ENCODE peak calls at places on chromosomes 16 and 17, in nine cellular contexts. One of them, this sample, is unnamed.

GRCh38 chr16:48911700-48912099 is 301.7 kb upstream of the N4BP1 start:
- DNase-seq in AG08396: peak; percentile 59
- DNase-seq in HS-27A: no peak
- DNase-seq in NCI-H187 treated with DMSO at 0.1 percent for 48 hours: no peak
- DNase-seq in lower lobe of right lung: no peak
- DNase-seq in stomach: no peak
- DNase-seq in NCI-H1436 treated with DMSO at 0.1 percent for 48 hours: no peak
- DNase-seq in anterior cingulate cortex: no peak
- DNase-seq in AG20443: peak; percentile 18
- DNase-seq in this sample: peak; percentile 18

GRCh38 chr17:82468692-82469091 is 10.2 kb downstream of the NARF start:
- DNase-seq in HS-27A: no peak
- DNase-seq in NCI-H1436 treated with DMSO at 0.1 percent for 48 hours: no peak
- DNase-seq in stomach: no peak
- DNase-seq in anterior cingulate cortex: no peak
- DNase-seq in AG20443: no peak
- DNase-seq in AG08396: no peak
- DNase-seq in NCI-H187 treated with DMSO at 0.1 percent for 48 hours: no peak
- DNase-seq in lower lobe of right lung: no peak
- DNase-seq in this sample: no peak

GRCh38 chr17:67606896-67607604 is 110.7 kb upstream of the NOL11 start:
- DNase-seq in lower lobe of right lung: no peak
- DNase-seq in NCI-H1436 treated with DMSO at 0.1 percent for 48 hours: no peak
- DNase-seq in AG20443: no peak
- DNase-seq in NCI-H187 treated with DMSO at 0.1 percent for 48 hours: no peak
- DNase-seq in stomach: peak; percentile 69
- DNase-seq in anterior cingulate cortex: no peak
- DNase-seq in AG08396: no peak
- DNase-seq in HS-27A: no peak
- DNase-seq in this sample: no peak

GRCh38 chr16:67150058-67150832 is 553 bp downstream of the B3GNT9 start:
- DNase-seq in HS-27A: no peak
- DNase-seq in AG08396: peak; percentile 82
- DNase-seq in NCI-H1436 treated with DMSO at 0.1 percent for 48 hours: no peak
- DNase-seq in stomach: no peak
- DNase-seq in lower lobe of right lung: peak; percentile 63
- DNase-seq in AG20443: peak; percentile 86
- DNase-seq in anterior cingulate cortex: no peak
- DNase-seq in NCI-H187 treated with DMSO at 0.1 percent for 48 hours: no peak
- DNase-seq in this sample: no peak

GRCh38 chr17:69773081-69773480 is 301.9 kb upstream of the KCNJ16 start:
- DNase-seq in AG20443: no peak
- DNase-seq in stomach: no peak
- DNase-seq in lower lobe of right lung: no peak
- DNase-seq in NCI-H187 treated with DMSO at 0.1 percent for 48 hours: peak; percentile 7
- DNase-seq in NCI-H1436 treated with DMSO at 0.1 percent for 48 hours: no peak
- DNase-seq in anterior cingulate cortex: no peak
- DNase-seq in AG08396: no peak
- DNase-seq in HS-27A: no peak
- DNase-seq in this sample: peak; percentile 70

GRCh38 chr16:87715231-87715630 is 50.6 kb downstream of the KLHDC4 start:
- DNase-seq in AG08396: no peak
- DNase-seq in lower lobe of right lung: no peak
- DNase-seq in stomach: no peak
- DNase-seq in AG20443: no peak
- DNase-seq in NCI-H1436 treated with DMSO at 0.1 percent for 48 hours: no peak
- DNase-seq in anterior cingulate cortex: no peak
- DNase-seq in NCI-H187 treated with DMSO at 0.1 percent for 48 hours: no peak
- DNase-seq in HS-27A: no peak
- DNase-seq in this sample: no peak

GRCh38 chr17:79976451-79976850 is 59.2 kb downstream of the TBC1D16 start:
- DNase-seq in NCI-H1436 treated with DMSO at 0.1 percent for 48 hours: no peak
- DNase-seq in AG08396: no peak
- DNase-seq in stomach: no peak
- DNase-seq in anterior cingulate cortex: no peak
- DNase-seq in NCI-H187 treated with DMSO at 0.1 percent for 48 hours: no peak
- DNase-seq in AG20443: no peak
- DNase-seq in HS-27A: no peak
- DNase-seq in lower lobe of right lung: peak; percentile 24
- DNase-seq in this sample: no peak

GRCh38 chr16:22813946-22814325 is at the start of gene HS3ST2:
- DNase-seq in AG20443: peak; percentile 76
- DNase-seq in stomach: no peak
- DNase-seq in HS-27A: no peak
- DNase-seq in AG08396: peak; percentile 69
- DNase-seq in anterior cingulate cortex: peak; percentile 13
- DNase-seq in NCI-H1436 treated with DMSO at 0.1 percent for 48 hours: no peak
- DNase-seq in NCI-H187 treated with DMSO at 0.1 percent for 48 hours: no peak
- DNase-seq in lower lobe of right lung: peak; percentile 50
- DNase-seq in this sample: peak; percentile 11

GRCh38 chr17:57916925-57917858 is 38.0 kb downstream of the CUEDC1 start:
- DNase-seq in NCI-H1436 treated with DMSO at 0.1 percent for 48 hours: no peak
- DNase-seq in AG20443: no peak
- DNase-seq in HS-27A: no peak
- DNase-seq in AG08396: no peak
- DNase-seq in lower lobe of right lung: peak; percentile 71
- DNase-seq in anterior cingulate cortex: peak; percentile 18
- DNase-seq in NCI-H187 treated with DMSO at 0.1 percent for 48 hours: peak; percentile 86
- DNase-seq in stomach: no peak
- DNase-seq in this sample: peak; percentile 33

GRCh38 chr17:66340720-66341119 is 38.3 kb downstream of the PRKCA start:
- DNase-seq in AG08396: no peak
- DNase-seq in stomach: no peak
- DNase-seq in lower lobe of right lung: no peak
- DNase-seq in HS-27A: no peak
- DNase-seq in NCI-H187 treated with DMSO at 0.1 percent for 48 hours: no peak
- DNase-seq in AG20443: no peak
- DNase-seq in NCI-H1436 treated with DMSO at 0.1 percent for 48 hours: no peak
- DNase-seq in anterior cingulate cortex: no peak
- DNase-seq in this sample: no peak

GRCh38 chr16:73071131-73071940 is 23.4 kb upstream of the ZFHX3 start:
- DNase-seq in NCI-H1436 treated with DMSO at 0.1 percent for 48 hours: no peak
- DNase-seq in AG20443: peak; percentile 34
- DNase-seq in NCI-H187 treated with DMSO at 0.1 percent for 48 hours: no peak
- DNase-seq in lower lobe of right lung: peak; percentile 59
- DNase-seq in AG08396: no peak
- DNase-seq in anterior cingulate cortex: no peak
- DNase-seq in stomach: peak; percentile 59
- DNase-seq in HS-27A: no peak
- DNase-seq in this sample: peak; percentile 55

GRCh38 chr17:42985225-42985624 is 4.9 kb downstream of the RUNDC1 start:
- DNase-seq in NCI-H187 treated with DMSO at 0.1 percent for 48 hours: no peak
- DNase-seq in HS-27A: no peak
- DNase-seq in anterior cingulate cortex: no peak
- DNase-seq in lower lobe of right lung: no peak
- DNase-seq in stomach: no peak
- DNase-seq in AG08396: no peak
- DNase-seq in NCI-H1436 treated with DMSO at 0.1 percent for 48 hours: no peak
- DNase-seq in AG20443: no peak
- DNase-seq in this sample: no peak

GRCh38 chr17:64505320-64506200 is 529 bp downstream of the DDX5 start:
- DNase-seq in NCI-H1436 treated with DMSO at 0.1 percent for 48 hours: peak; percentile 56
- DNase-seq in AG08396: peak; percentile 84
- DNase-seq in HS-27A: no peak
- DNase-seq in NCI-H187 treated with DMSO at 0.1 percent for 48 hours: peak; percentile 10
- DNase-seq in stomach: peak; percentile 94
- DNase-seq in anterior cingulate cortex: peak; percentile 79
- DNase-seq in AG20443: peak; percentile 88
- DNase-seq in lower lobe of right lung: peak; percentile 93
- DNase-seq in this sample: peak; percentile 83

GRCh38 chr17:56203430-56203829 is 50.2 kb downstream of the ANKFN1 start:
- DNase-seq in stomach: no peak
- DNase-seq in anterior cingulate cortex: no peak
- DNase-seq in lower lobe of right lung: no peak
- DNase-seq in NCI-H187 treated with DMSO at 0.1 percent for 48 hours: no peak
- DNase-seq in HS-27A: peak; percentile 27
- DNase-seq in NCI-H1436 treated with DMSO at 0.1 percent for 48 hours: no peak
- DNase-seq in AG20443: no peak
- DNase-seq in AG08396: no peak
- DNase-seq in this sample: peak; percentile 77

GRCh38 chr17:19752216-19753048 is 4.3 kb upstream of the ALDH3A1 start:
- DNase-seq in AG20443: no peak
- DNase-seq in NCI-H1436 treated with DMSO at 0.1 percent for 48 hours: no peak
- DNase-seq in NCI-H187 treated with DMSO at 0.1 percent for 48 hours: no peak
- DNase-seq in anterior cingulate cortex: no peak
- DNase-seq in HS-27A: no peak
- DNase-seq in stomach: no peak
- DNase-seq in AG08396: no peak
- DNase-seq in lower lobe of right lung: no peak
- DNase-seq in this sample: no peak

GRCh38 chr17:32783602-32784001 is 93.3 kb downstream of the MYO1D start:
- DNase-seq in stomach: no peak
- DNase-seq in AG08396: peak; percentile 30
- DNase-seq in anterior cingulate cortex: no peak
- DNase-seq in lower lobe of right lung: no peak
- DNase-seq in HS-27A: no peak
- DNase-seq in NCI-H1436 treated with DMSO at 0.1 percent for 48 hours: peak; percentile 29
- DNase-seq in NCI-H187 treated with DMSO at 0.1 percent for 48 hours: no peak
- DNase-seq in AG20443: peak; percentile 56
- DNase-seq in this sample: peak; percentile 36